ENCODE peak calls at places on chromosomes 11 and 22, in eight cellular contexts. L is NCI-H1930; I is hepatocyte; Q is ELR; X is NCI-H774; U is HuH-7.5; F is stimulated activated effector memory CD8-positive, alpha-beta T cell treated with anti-CD3 and anti-CD28 coated beads, Interleukin-12 subunit alpha, Interleukin-12 subunit beta, amount 100 ng/mL, for 72 hours; D is M059J. T is an unnamed sample.

GRCh38 chr22:49297286-49297870 is 530.3 kb downstream of the BRD1 start:
- DNase-seq in U (no peak), D (no peak), I (no peak), L (no peak), X (no peak), Q (no peak), F (no peak), T (peak)

GRCh38 chr11:69048056-69048717 is 545 bp upstream of the TPCN2 start:
- DNase-seq in X (no peak), Q (peak), I (no peak), D (no peak), F (no peak), L (no peak), U (peak), T (no peak)

GRCh38 chr11:30244255-30244654 is 13.4 kb downstream of the FSHB start:
- DNase-seq in U (no peak), L (no peak), X (no peak), D (peak), Q (peak), I (peak), F (no peak), T (no peak)

GRCh38 chr22:37162221-37163095 is 12.7 kb upstream of the IL2RB start:
- DNase-seq in L (no peak), I (no peak), Q (peak), U (no peak), F (peak), X (no peak), D (no peak), T (no peak)

GRCh38 chr22:26589367-26589844 is 526 bp downstream of the TPST2 start:
- DNase-seq in D (peak), U (peak), Q (peak), I (peak), X (no peak), L (no peak), F (peak), T (no peak)

GRCh38 chr11:66327171-66328035 is 8.8 kb downstream of the RIN1 start:
- DNase-seq in F (no peak), D (peak), Q (peak), L (no peak), U (no peak), X (no peak), I (peak), T (no peak)

GRCh38 chr22:32991353-32992115 is 66.6 kb downstream of the SYN3 start:
- DNase-seq in I (no peak), Q (no peak), F (no peak), X (no peak), U (no peak), D (peak), L (no peak), T (no peak)

GRCh38 chr11:122711831-122712378 is 56.4 kb downstream of the UBASH3B start:
- DNase-seq in D (peak), F (no peak), U (no peak), X (no peak), L (no peak), I (peak), Q (peak), T (no peak)

GRCh38 chr11:76787911-76788596 is 4.9 kb downstream of the TSKU start:
- DNase-seq in D (no peak), F (no peak), Q (peak), I (peak), X (no peak), U (no peak), L (no peak), T (no peak)

GRCh38 chr11:33536178-33536577 is 164.4 kb downstream of the C11orf91 start:
- DNase-seq in D (no peak), I (no peak), F (no peak), X (no peak), U (no peak), Q (no peak), L (no peak), T (no peak)

GRCh38 chr11:22471405-22471804 is 133.2 kb downstream of the SLC17A6 start:
- DNase-seq in L (no peak), U (no peak), X (no peak), F (no peak), I (no peak), Q (no peak), D (no peak), T (no peak)

GRCh38 chr11:94730153-94730552 is 38.0 kb upstream of the AMOTL1 start:
- DNase-seq in X (no peak), Q (peak), F (no peak), U (no peak), L (no peak), D (peak), I (no peak), T (no peak)

GRCh38 chr11:35978891-35979290 is 35.0 kb downstream of the LDLRAD3 start:
- DNase-seq in U (no peak), I (no peak), Q (no peak), L (no peak), X (no peak), D (no peak), F (no peak), T (no peak)

GRCh38 chr22:49209452-49210195 is 618.0 kb downstream of the BRD1 start:
- DNase-seq in U (no peak), L (peak), Q (no peak), I (peak), D (no peak), X (peak), F (no peak), T (no peak)

GRCh38 chr11:58199271-58199670 is 4.7 kb downstream of the OR1S2 start:
- DNase-seq in U (no peak), D (no peak), Q (no peak), X (no peak), L (no peak), F (no peak), I (no peak), T (no peak)

GRCh38 chr11:68970921-68971636 is 9.7 kb downstream of the MRGPRD start:
- DNase-seq in Q (no peak), F (no peak), L (no peak), X (no peak), D (no peak), U (no peak), I (no peak), T (no peak)

GRCh38 chr11:12222099-12222751 is 111.8 kb downstream of the MICAL2 start:
- DNase-seq in L (no peak), X (no peak), I (no peak), U (no peak), F (no peak), D (no peak), Q (no peak), T (no peak)

GRCh38 chr11:117221775-117222517 is 9.9 kb downstream of the PCSK7 start:
- DNase-seq in D (peak), F (no peak), X (no peak), Q (no peak), L (no peak), U (no peak), I (no peak), T (no peak)

GRCh38 chr22:46179748-46180147 is 29.4 kb downstream of the PPARA start:
- DNase-seq in Q (no peak), F (no peak), X (no peak), L (no peak), U (no peak), D (no peak), I (no peak), T (no peak)

GRCh38 chr22:29310863-29311339 is 4.5 kb downstream of the GAS2L1 start:
- DNase-seq in I (peak), Q (peak), L (no peak), U (peak), D (peak), X (no peak), F (no peak), T (peak)

GRCh38 chr22:27836181-27836580 is 34.6 kb upstream of the MN1 start:
- DNase-seq in L (no peak), F (no peak), D (no peak), X (no peak), U (no peak), Q (no peak), I (no peak), T (no peak)

GRCh38 chr11:43943931-43944751 is 1.7 kb downstream of the C11orf96 start:
- DNase-seq in D (peak), X (no peak), L (no peak), F (peak), Q (peak), U (no peak), I (no peak), T (no peak)

GRCh38 chr22:21970037-21970799 is 12.4 kb downstream of the TOP3B start:
- DNase-seq in F (no peak), X (no peak), Q (no peak), I (no peak), D (no peak), L (no peak), U (no peak), T (no peak)

GRCh38 chr11:46455816-46456215 is 64.2 kb upstream of the CHRM4 start:
- DNase-seq in I (no peak), D (no peak), F (no peak), U (no peak), Q (no peak), L (peak), X (no peak), T (no peak)

GRCh38 chr11:94028436-94028835 is 7.3 kb downstream of the HEPHL1 start:
- DNase-seq in F (no peak), I (peak), L (no peak), Q (peak), X (no peak), U (no peak), D (peak), T (no peak)